ENCODE peak calls at places on chromosome 11, in five cellular contexts. C, W, H, U and V are unnamed samples.

GRCh38 chr11:13064593-13064992 is 55.5 kb downstream of the RASSF10 start:
- DNase-seq in C (no peak), W (no peak), H (no peak), U (no peak), V (no peak)

GRCh38 chr11:28490763-28491382 is 382.7 kb downstream of the METTL15 start:
- DNase-seq in W (no peak), H (no peak), C (peak), U (no peak), V (peak)

GRCh38 chr11:2261436-2262230 is 8.8 kb downstream of the ASCL2 start:
- DNase-seq in H (no peak), C (no peak), U (no peak), W (no peak), V (no peak)

GRCh38 chr11:133732109-133732508 is 113.2 kb downstream of the SPATA19 start:
- DNase-seq in C (no peak), H (no peak), W (no peak), U (no peak), V (no peak)

GRCh38 chr11:3203221-3204043 is 15.2 kb downstream of the MRGPRG start:
- DNase-seq in H (no peak), U (no peak), W (no peak), C (no peak), V (no peak)

GRCh38 chr11:67308031-67308866 is 4.9 kb downstream of the SSH3 start:
- DNase-seq in U (no peak), C (no peak), H (no peak), W (no peak), V (no peak)

GRCh38 chr11:71096751-71097388 is 155.5 kb downstream of the SHANK2 start:
- DNase-seq in W (no peak), H (no peak), C (no peak), U (no peak), V (no peak)

GRCh38 chr11:65549088-65549487 is 9.1 kb downstream of the LTBP3 start:
- DNase-seq in C (no peak), H (no peak), W (no peak), U (no peak), V (no peak)

GRCh38 chr11:86152006-86152862 is 83.3 kb upstream of the PICALM start:
- DNase-seq in C (peak), W (no peak), H (no peak), U (no peak), V (no peak)

GRCh38 chr11:44235765-44236201 is 74.2 kb downstream of the ALX4 start:
- DNase-seq in C (peak), W (no peak), H (no peak), U (no peak), V (peak)

GRCh38 chr11:37442576-37442975 is 844.5 kb upstream of the RAG2 start:
- DNase-seq in C (no peak), W (no peak), H (no peak), U (no peak), V (no peak)

GRCh38 chr11:110679323-110679980 is 32.8 kb downstream of the ARHGAP20 start:
- DNase-seq in H (no peak), W (no peak), C (peak), U (no peak), V (peak)

GRCh38 chr11:19101803-19102520 is 15.0 kb upstream of the ZDHHC13 start:
- DNase-seq in C (no peak), W (no peak), H (no peak), U (no peak), V (no peak)

GRCh38 chr11:135027461-135027860 is 615.4 kb upstream of the B3GAT1 start:
- DNase-seq in U (no peak), H (no peak), W (no peak), C (peak), V (peak)

GRCh38 chr11:127013550-127013949 is 13.0 kb upstream of the KIRREL3 start:
- DNase-seq in C (no peak), U (no peak), H (no peak), W (no peak), V (no peak)

GRCh38 chr11:84022221-84022620 is 736.1 kb upstream of the CCDC90B start:
- DNase-seq in W (no peak), H (no peak), C (peak), U (no peak), V (peak)

GRCh38 chr11:109735139-109735538 is 313.1 kb downstream of the C11orf87 start:
- DNase-seq in H (no peak), C (no peak), W (no peak), U (no peak), V (no peak)

GRCh38 chr11:86577663-86578636 is 94.5 kb downstream of the ME3 start:
- DNase-seq in U (no peak), H (no peak), W (no peak), C (peak), V (peak)

GRCh38 chr11:129075757-129076156 is 116.4 kb downstream of the ARHGAP32 start:
- DNase-seq in U (no peak), C (no peak), W (no peak), H (no peak), V (no peak)

GRCh38 chr11:63710476-63711217 is 29.3 kb downstream of the RTN3 start:
- DNase-seq in U (no peak), C (peak), H (no peak), W (no peak), V (peak)

GRCh38 chr11:27621440-27622161 is 78.7 kb downstream of the BDNF start:
- DNase-seq in W (no peak), H (no peak), C (peak), U (no peak), V (no peak)

GRCh38 chr11:60700689-60701508 is 1.5 kb downstream of the MS4A8 start:
- DNase-seq in C (peak), U (no peak), H (no peak), W (no peak), V (no peak)

GRCh38 chr11:100687630-100688395 is 725 bp downstream of the ARHGAP42 start:
- DNase-seq in H (peak), U (no peak), W (no peak), C (peak), V (peak)

GRCh38 chr11:76369406-76369805 is 11.5 kb downstream of the THAP12 start:
- DNase-seq in H (no peak), U (no peak), W (no peak), C (no peak), V (no peak)

GRCh38 chr11:10522921-10523320 is 18.1 kb downstream of the RNF141 start:
- DNase-seq in W (no peak), H (no peak), U (no peak), C (no peak), V (peak)

GRCh38 chr11:1153951-1154487 is 3.7 kb upstream of the MUC5AC start:
- DNase-seq in C (peak), W (no peak), U (no peak), H (no peak), V (peak)

GRCh38 chr11:16248248-16248647 is 108.1 kb downstream of the SOX6 start:
- DNase-seq in W (no peak), C (no peak), H (no peak), U (no peak), V (no peak)

GRCh38 chr11:9574806-9575530 is 1.5 kb downstream of the WEE1 start:
- DNase-seq in W (no peak), H (no peak), U (no peak), C (peak), V (peak)

GRCh38 chr11:1762537-1763302 is 1.0 kb downstream of the CTSD start:
- DNase-seq in W (no peak), H (no peak), U (no peak), C (no peak), V (no peak)

GRCh38 chr11:94297967-94298576 is 6.3 kb upstream of the IZUMO1R start:
- DNase-seq in H (no peak), U (no peak), W (no peak), C (no peak), V (no peak)

GRCh38 chr11:58616594-58616993 is 5.9 kb upstream of the CNTF start:
- DNase-seq in H (no peak), U (no peak), C (peak), W (no peak), V (peak)